ENCODE peak calls at places on chromosome 4, in seven cellular contexts. W is MM.1S, L is glutamatergic neuron, R is body of pancreas, K is nephron progenitor cell, D is lower lobe of right lung, N is neural crest cell. Y is an unnamed sample.

GRCh38 chr4:110122201-110122600 is 76.2 kb downstream of the ELOVL6 start:
- DNase-seq in W (no peak), L (no peak), R (no peak), K (no peak), D (no peak), N (no peak), Y (no peak)

GRCh38 chr4:48269861-48270515 is 350 bp upstream of the TEC start:
- DNase-seq in W (peak), L (peak), R (peak), K (peak), D (peak), N (peak), Y (peak)

GRCh38 chr4:53920116-53920515 is 144.3 kb downstream of the CHIC2 start:
- DNase-seq in W (no peak), L (no peak), R (no peak), K (no peak), D (peak), N (no peak), Y (no peak)

GRCh38 chr4:126679303-126679702 is 953.5 kb upstream of the INTU start:
- DNase-seq in W (no peak), L (no peak), R (no peak), K (no peak), D (no peak), N (no peak), Y (no peak)

GRCh38 chr4:33493231-33493630 is 2751.1 kb downstream of the ARAP2 start:
- DNase-seq in W (no peak), L (no peak), R (no peak), K (no peak), D (no peak), N (no peak), Y (no peak)

GRCh38 chr4:118997601-118998000 is 108.9 kb downstream of the SYNPO2 start:
- DNase-seq in W (no peak), L (no peak), R (no peak), K (no peak), D (no peak), N (no peak), Y (peak)

GRCh38 chr4:2432991-2433530 is 14.3 kb downstream of the CFAP99 start:
- DNase-seq in W (no peak), L (no peak), R (no peak), K (no peak), D (no peak), N (peak), Y (peak)

GRCh38 chr4:77877771-77878170 is 15.1 kb downstream of the MRPL1 start:
- DNase-seq in W (no peak), L (no peak), R (no peak), K (no peak), D (no peak), N (no peak), Y (no peak)

GRCh38 chr4:150828159-150828558 is 186.9 kb downstream of the LRBA start:
- DNase-seq in W (peak), L (no peak), R (no peak), K (no peak), D (no peak), N (no peak), Y (no peak)

GRCh38 chr4:101155368-101155767 is 192.0 kb downstream of the PPP3CA start:
- DNase-seq in W (no peak), L (no peak), R (no peak), K (no peak), D (no peak), N (no peak), Y (peak)

GRCh38 chr4:137387924-137388323 is 144.4 kb downstream of the PCDH18 start:
- DNase-seq in W (no peak), L (no peak), R (no peak), K (no peak), D (no peak), N (no peak), Y (peak)

GRCh38 chr4:105966046-105966445 is 70.8 kb downstream of the NPNT start:
- DNase-seq in W (no peak), L (no peak), R (no peak), K (no peak), D (no peak), N (no peak), Y (peak)

GRCh38 chr4:113141901-113142346 is 92.5 kb downstream of the ANK2 start:
- DNase-seq in W (no peak), L (no peak), R (no peak), K (no peak), D (no peak), N (no peak), Y (peak)

GRCh38 chr4:8726344-8726851 is 133.8 kb downstream of the CPZ start:
- DNase-seq in W (no peak), L (no peak), R (no peak), K (no peak), D (peak), N (no peak), Y (no peak)

GRCh38 chr4:83124079-83124780 is 9.7 kb upstream of the PLAC8 start:
- DNase-seq in W (no peak), L (no peak), R (no peak), K (no peak), D (no peak), N (no peak), Y (peak)

GRCh38 chr4:112002301-112002700 is 143.0 kb upstream of the FAM241A start:
- DNase-seq in W (no peak), L (no peak), R (no peak), K (no peak), D (no peak), N (no peak), Y (no peak)

GRCh38 chr4:68180858-68181531 is 51.3 kb upstream of the TMPRSS11F start:
- DNase-seq in W (no peak), L (no peak), R (no peak), K (no peak), D (no peak), N (no peak), Y (no peak)

GRCh38 chr4:27018076-27018475 is 157.4 kb downstream of the STIM2 start:
- DNase-seq in W (no peak), L (no peak), R (no peak), K (no peak), D (no peak), N (no peak), Y (no peak)

GRCh38 chr4:55330241-55330640 is 15.8 kb upstream of the SRD5A3 start:
- DNase-seq in W (no peak), L (no peak), R (no peak), K (no peak), D (no peak), N (no peak), Y (no peak)

GRCh38 chr4:81207793-81208192 is 7.2 kb downstream of the PRKG2 start:
- DNase-seq in W (no peak), L (no peak), R (no peak), K (no peak), D (no peak), N (no peak), Y (peak)

GRCh38 chr4:57124145-57124544 is 14.0 kb upstream of the IGFBP7 start:
- DNase-seq in W (no peak), L (no peak), R (no peak), K (no peak), D (no peak), N (no peak), Y (no peak)

GRCh38 chr4:150363721-150364688 is 217.9 kb upstream of the MAB21L2 start:
- DNase-seq in W (peak), L (no peak), R (no peak), K (no peak), D (no peak), N (no peak), Y (no peak)

GRCh38 chr4:152255437-152255836 is 280.5 kb downstream of the FBXW7 start:
- DNase-seq in W (no peak), L (no peak), R (no peak), K (no peak), D (no peak), N (no peak), Y (no peak)

GRCh38 chr4:108950158-108950915 is 187.5 kb upstream of the ETNPPL start:
- DNase-seq in W (no peak), L (no peak), R (no peak), K (no peak), D (no peak), N (no peak), Y (no peak)

DNA sequence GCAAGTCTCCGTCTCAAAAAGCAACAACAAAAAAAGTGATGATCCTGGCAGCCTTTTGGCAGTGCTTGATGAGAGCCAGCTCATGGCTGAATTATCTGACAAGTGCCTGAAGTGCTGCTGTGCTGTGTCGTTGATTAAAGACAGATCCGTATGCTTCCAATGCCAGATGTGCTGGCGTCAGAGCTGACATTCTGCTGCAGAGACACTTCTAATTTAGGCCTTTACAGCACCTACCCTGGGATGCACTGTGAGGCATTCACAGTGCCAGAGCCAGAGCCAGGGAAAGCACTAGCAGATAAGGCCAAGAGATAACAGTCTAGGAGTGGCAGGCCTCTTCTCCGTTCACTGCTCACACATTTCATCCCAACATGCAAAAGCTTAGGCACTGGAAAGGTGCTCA is 995.5 kb downstream of the RAB28 start:
- DNase-seq in W (no peak), L (no peak), R (no peak), K (no peak), D (no peak), N (no peak), Y (no peak)
- TF ChIP-seq CTCF in W (no peak), L (no peak), R (no peak), K (no peak), D (no peak), N (no peak), Y (no peak)

GRCh38 chr4:52015366-52015765 is 4.8 kb downstream of the LRRC66 start:
- DNase-seq in W (no peak), L (no peak), R (no peak), K (no peak), D (no peak), N (no peak), Y (no peak)
- TF ChIP-seq CTCF in W (no peak), L (no peak), R (no peak), K (no peak), D (no peak), N (no peak), Y (peak)

GRCh38 chr4:141041021-141041476 is 92.2 kb downstream of the RNF150 start:
- DNase-seq in W (no peak), L (no peak), R (no peak), K (no peak), D (no peak), N (no peak), Y (peak)

GRCh38 chr4:141045848-141046247 is 87.4 kb downstream of the RNF150 start:
- DNase-seq in W (no peak), L (no peak), R (no peak), K (no peak), D (no peak), N (no peak), Y (no peak)

GRCh38 chr4:141047228-141047884 is 85.9 kb downstream of the RNF150 start:
- DNase-seq in W (no peak), L (no peak), R (no peak), K (no peak), D (no peak), N (no peak), Y (peak)

GRCh38 chr4:141046255-141046654 is 87.0 kb downstream of the RNF150 start:
- DNase-seq in W (no peak), L (no peak), R (no peak), K (no peak), D (no peak), N (no peak), Y (peak)
- TF ChIP-seq CTCF in W (no peak), L (no peak), R (no peak), K (no peak), D (no peak), N (no peak), Y (no peak)

DNA sequence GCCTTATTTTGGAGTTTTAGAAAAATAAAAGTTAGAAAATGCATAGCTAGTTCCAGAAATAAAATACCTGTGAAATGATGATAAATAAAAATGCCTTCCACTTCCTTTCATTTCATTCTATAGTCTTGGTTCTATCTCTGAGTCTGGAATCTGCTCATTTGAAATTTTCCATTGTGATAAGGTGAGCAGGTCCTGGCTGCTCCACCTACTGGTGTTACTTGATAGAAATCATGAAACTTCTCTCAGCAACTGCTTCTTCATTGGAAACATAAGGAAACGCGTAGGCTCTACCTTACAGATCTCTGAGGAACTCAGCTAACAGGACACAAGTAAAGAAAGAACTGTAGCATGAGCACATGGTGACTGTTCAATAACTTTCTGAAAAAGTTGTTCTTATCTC is 141.8 kb downstream of the DCHS2 start:
- DNase-seq in W (peak), L (no peak), R (peak), K (no peak), D (no peak), N (no peak), Y (no peak)
- TF ChIP-seq CTCF in W (peak), L (peak), R (no peak), K (peak), D (peak), N (peak), Y (peak)

GRCh38 chr4:22515145-22515887 is 550 bp downstream of the ADGRA3 start:
- DNase-seq in W (peak), L (peak), R (peak), K (peak), D (peak), N (peak), Y (peak)
- TF ChIP-seq CTCF in W (no peak), L (no peak), R (no peak), K (no peak), D (no peak), N (peak), Y (no peak)

GRCh38 chr4:6709230-6710114 is at the start of gene MRFAP1L1:
- DNase-seq in W (peak), L (peak), R (peak), K (peak), D (peak), N (peak), Y (peak)
- TF ChIP-seq CTCF in W (no peak), L (no peak), R (no peak), K (no peak), D (no peak), N (peak), Y (peak)

GRCh38 chr4:41990383-41991111 is at the start of gene SLC30A9:
- DNase-seq in W (peak), L (peak), R (peak), K (peak), D (peak), N (peak), Y (peak)
- TF ChIP-seq CTCF in W (peak), L (peak), R (no peak), K (peak), D (peak), N (peak), Y (peak)

Y was measured in HFFc6.